ENCODE peak calls at places on chromosomes 4 and X, in nine cellular contexts. E, O, K, T, N, Z, F, L and X are unnamed samples.

GRCh38 chr4:87527446-87528240 is 1.5 kb downstream of the SPARCL1 start:
- DNase-seq in F (no peak), O (no peak), L (no peak), N (no peak), E (no peak), T (no peak), K (no peak), Z (no peak), X (no peak)

GRCh38 chr4:4762909-4763814 is 96.3 kb upstream of the MSX1 start:
- DNase-seq in Z (no peak), N (no peak), F (peak), L (no peak), O (no peak), K (no peak), E (peak), T (peak), X (no peak)

GRCh38 chrX:154048398-154048797 is 28.7 kb upstream of the IRAK1 start:
- DNase-seq in F (no peak), N (no peak), T (no peak), Z (no peak), L (no peak), O (no peak), K (no peak), E (no peak), X (no peak)

GRCh38 chr4:4488405-4489404 is 53.1 kb downstream of the STX18 start:
- DNase-seq in K (peak), O (no peak), E (peak), T (peak), L (peak), Z (peak), N (peak), F (peak), X (no peak)

GRCh38 chr4:25795566-25796454 is 67.0 kb downstream of the SEL1L3 start:
- DNase-seq in K (no peak), E (no peak), N (no peak), T (no peak), O (no peak), Z (no peak), L (no peak), F (no peak), X (no peak)

GRCh38 chr4:87038837-87039715 is 104.3 kb downstream of the AFF1 start:
- DNase-seq in Z (peak), F (no peak), L (no peak), E (no peak), T (no peak), K (peak), N (no peak), O (no peak), X (peak)

GRCh38 chr4:131609039-131609438 is 1540.1 kb upstream of the PCDH10 start:
- DNase-seq in O (no peak), E (no peak), T (no peak), F (no peak), Z (no peak), N (no peak), L (no peak), K (no peak), X (no peak)

GRCh38 chrX:21811832-21812231 is 27.6 kb upstream of the MBTPS2 start:
- DNase-seq in Z (no peak), T (no peak), O (no peak), L (no peak), N (no peak), E (no peak), K (no peak), F (no peak), X (no peak)

GRCh38 chr4:26076896-26077295 is 162.9 kb downstream of the SMIM20 start:
- DNase-seq in K (no peak), F (no peak), Z (no peak), E (no peak), N (no peak), T (no peak), L (no peak), O (no peak), X (no peak)

GRCh38 chrX:323721-324628 is 5.4 kb upstream of the GTPBP6 start:
- DNase-seq in T (no peak), L (peak), Z (no peak), K (no peak), N (no peak), F (no peak), O (no peak), E (no peak), X (no peak)

GRCh38 chr4:73735231-73735630 is 5.1 kb upstream of the CXCL8 start:
- DNase-seq in O (no peak), F (no peak), E (peak), N (no peak), T (no peak), L (no peak), Z (no peak), K (no peak), X (no peak)

GRCh38 chr4:160202802-160203201 is 1099.9 kb downstream of the RAPGEF2 start:
- DNase-seq in L (no peak), O (no peak), Z (no peak), K (no peak), E (peak), N (no peak), F (no peak), T (no peak), X (no peak)

GRCh38 chr4:6332042-6332668 is 62.5 kb downstream of the WFS1 start:
- DNase-seq in O (no peak), L (no peak), F (no peak), K (peak), Z (peak), N (no peak), T (peak), E (peak), X (no peak)

GRCh38 chr4:121200795-121201472 is 36.8 kb upstream of the TNIP3 start:
- DNase-seq in K (no peak), F (no peak), L (no peak), T (no peak), O (no peak), Z (no peak), N (no peak), E (peak), X (no peak)

GRCh38 chr4:178395798-178396197 is 953.6 kb upstream of the AGA start:
- DNase-seq in E (no peak), T (no peak), O (no peak), L (no peak), F (no peak), N (no peak), K (no peak), Z (no peak), X (no peak)

GRCh38 chrX:42694260-42694815 is 83.6 kb downstream of the PPP1R2C start:
- DNase-seq in F (no peak), O (no peak), L (no peak), T (no peak), K (no peak), Z (no peak), N (no peak), E (no peak), X (no peak)

GRCh38 chr4:39855909-39856512 is 121.7 kb downstream of the PDS5A start:
- DNase-seq in L (no peak), O (no peak), T (no peak), Z (no peak), F (no peak), E (no peak), K (no peak), N (no peak), X (no peak)